ENCODE peak calls at places on chromosomes 1 and 21, in five cellular contexts. T, I, S, F and X are unnamed samples.

GRCh38 chr1:1264868-1265272 is 8.8 kb downstream of the UBE2J2 start:
- DNase-seq in S (peak; percentile 97), F (peak; percentile 75), I (peak; percentile 98), T (no peak), X (peak; percentile 68)

GRCh38 chr1:94039514-94039870 is 81.5 kb downstream of the ABCA4 start:
- DNase-seq in F (peak; percentile 84), T (peak; percentile 23), I (no peak), S (no peak), X (no peak)

GRCh38 chr1:83641206-83641658 is 357.7 kb downstream of the TTLL7 start:
- DNase-seq in T (no peak), S (peak; percentile 15), F (peak; percentile 28), I (no peak), X (peak; percentile 15)

GRCh38 chr21:31371715-31372114 is 27.7 kb upstream of the TIAM1 start:
- DNase-seq in I (no peak), S (no peak), F (no peak), T (no peak), X (no peak)

GRCh38 chr1:237411621-237412020 is 369.6 kb downstream of the RYR2 start:
- DNase-seq in T (no peak), S (no peak), F (no peak), I (no peak), X (no peak)

GRCh38 chr1:104132386-104132973 is 382.8 kb downstream of the AMY1C start:
- DNase-seq in S (no peak), T (no peak), F (peak; percentile 60), I (no peak), X (no peak)

GRCh38 chr1:225587310-225587709 is 65.6 kb downstream of the ENAH start:
- DNase-seq in T (no peak), I (no peak), F (no peak), S (no peak), X (no peak)

GRCh38 chr1:65503427-65503826 is 83.0 kb downstream of the LEPR start:
- DNase-seq in I (no peak), S (no peak), F (no peak), T (no peak), X (no peak)

GRCh38 chr1:150186789-150187559 is 37.3 kb downstream of the PLEKHO1 start:
- DNase-seq in I (no peak), T (no peak), S (no peak), F (peak; percentile 62), X (no peak)

GRCh38 chr1:233268389-233269022 is 27.0 kb downstream of the PCNX2 start:
- DNase-seq in T (no peak), S (no peak), F (no peak), I (no peak), X (no peak)